ENCODE peak calls at places on chromosome 9, in six cellular contexts. I is aorta; Q is HepG2; K is IMR-90; W is naive thymus-derived CD4-positive, alpha-beta T cell; B is fibroblast of lung. O is an unnamed sample. For H3K36me3 and H3K4me1, the result is how much of the 10 kb centered on the place peaks cover.

GRCh38 chr9:116673375-116673774 is 13.7 kb upstream of the TRIM32 start:
- DNase-seq in I (no peak), Q (no peak), K (no peak), W (no peak), B (peak), O (no peak)

GRCh38 chr9:70091553-70091952 is 47.9 kb downstream of the MAMDC2 start:
- DNase-seq in I (no peak), Q (no peak), K (no peak), W (no peak), B (no peak), O (no peak)

GRCh38 chr9:4126184-4126865 is 173.5 kb downstream of the GLIS3 start:
- DNase-seq in I (no peak), Q (no peak), K (peak), W (no peak), B (peak), O (no peak)

GRCh38 chr9:30713279-30713678 is 1671.2 kb upstream of the ACO1 start:
- DNase-seq in I (no peak), Q (peak), K (no peak), W (no peak), B (no peak), O (no peak)

GRCh38 chr9:37061763-37062162 is 27.7 kb upstream of the PAX5 start:
- DNase-seq in I (no peak), Q (peak), K (peak), W (no peak), B (peak), O (no peak)

GRCh38 chr9:124849801-124850200 is 3.5 kb upstream of the WDR38 start:
- DNase-seq in I (no peak), Q (peak), K (peak), W (no peak), B (peak), O (peak)

GRCh38 chr9:89360465-89360864 is 42.2 kb downstream of the SECISBP2 start:
- DNase-seq in I (no peak), Q (no peak), K (peak), W (no peak), B (peak), O (no peak)

GRCh38 chr9:86525182-86525581 is 171.0 kb upstream of the TUT7 start:
- DNase-seq in I (no peak), Q (no peak), K (no peak), W (no peak), B (no peak), O (no peak)

GRCh38 chr9:95508968-95509850 is 7.6 kb downstream of the PTCH1 start:
- DNase-seq in I (peak), Q (peak), K (peak), W (peak), B (peak), O (peak)

GRCh38 chr9:86987900-86988299 is 40.6 kb upstream of the GAS1 start:
- DNase-seq in I (no peak), Q (no peak), K (no peak), W (no peak), B (no peak), O (no peak)

GRCh38 chr9:111919875-111920274 is 23.3 kb downstream of the UGCG start:
- DNase-seq in I (no peak), Q (no peak), K (no peak), W (no peak), B (no peak), O (no peak)

GRCh38 chr9:35972093-35972492 is 14.1 kb upstream of the OR2S2 start:
- DNase-seq in I (no peak), Q (no peak), K (no peak), W (peak), B (peak), O (no peak)

GRCh38 chr9:131992906-131993657 is 86.6 kb downstream of the MED27 start:
- DNase-seq in I (no peak), Q (no peak), K (peak), W (no peak), B (no peak), O (no peak)

GRCh38 chr9:134661791-134662142 is 20.2 kb downstream of the COL5A1 start:
- DNase-seq in I (peak), Q (no peak), K (peak), W (no peak), B (peak), O (no peak)

GRCh38 chr9:18726546-18726945 is 252.6 kb downstream of the ADAMTSL1 start:
- DNase-seq in I (no peak), Q (no peak), K (peak), W (no peak), B (no peak), O (no peak)

GRCh38 chr9:133604214-133604613 is 5.0 kb downstream of the FAM163B start:
- DNase-seq in I (no peak), Q (peak), K (no peak), W (peak), B (no peak), O (peak)

GRCh38 chr9:98989036-98990000 is 45.6 kb downstream of the COL15A1 start:
- DNase-seq in I (peak), Q (peak), K (peak), W (no peak), B (peak), O (no peak)

GRCh38 chr9:97517331-97518089 is 16.0 kb downstream of the TMOD1 start:
- DNase-seq in I (no peak), Q (no peak), K (no peak), W (no peak), B (no peak), O (no peak)

GRCh38 chr9:2125909-2126308 is 110.8 kb downstream of the SMARCA2 start:
- DNase-seq in I (no peak), Q (no peak), K (peak), W (no peak), B (no peak), O (no peak)

GRCh38 chr9:122546196-122546595 is 6.7 kb upstream of the OR1N2 start:
- DNase-seq in I (no peak), Q (no peak), K (no peak), W (no peak), B (no peak), O (no peak)

GRCh38 chr9:112858005-112858404 is 32.7 kb downstream of the SLC46A2 start:
- DNase-seq in I (peak), Q (no peak), K (no peak), W (no peak), B (no peak), O (no peak)

GRCh38 chr9:6869081-6869948 is 111.5 kb downstream of the KDM4C start:
- DNase-seq in I (no peak), Q (no peak), K (no peak), W (no peak), B (no peak), O (no peak)

DNA sequence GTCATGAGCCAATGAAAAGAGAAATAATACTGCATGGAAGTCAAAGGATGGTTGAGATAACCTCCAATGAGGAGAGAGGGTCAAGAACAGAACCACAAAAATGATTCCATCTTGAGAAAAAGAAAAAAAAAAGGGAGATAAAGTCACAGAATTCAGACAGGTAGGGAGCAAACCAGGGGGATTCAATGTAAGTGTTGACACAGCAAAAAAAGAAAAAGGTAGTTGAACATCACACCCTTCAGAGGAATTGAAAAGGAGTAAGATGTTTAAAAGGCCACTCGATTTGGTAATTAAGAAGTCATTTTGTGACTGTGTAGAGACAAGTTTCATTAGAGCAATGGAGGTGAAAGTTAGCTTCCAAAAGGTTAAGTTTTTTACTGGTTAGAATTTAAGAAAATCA is 79.3 kb downstream of the ERP44 start:
- DNase-seq in I (no peak), Q (no peak), K (no peak), W (no peak), B (no peak), O (no peak)
- H3K36me3 ChIP-seq in I (under half), Q (under half), K (under half), W (under half), B (under half), O (half or more)

GRCh38 chr9:137306546-137307254 is 4.6 kb upstream of the NRARP start:
- DNase-seq in I (peak), Q (no peak), K (no peak), W (no peak), B (no peak), O (peak)
- H3K4me1 ChIP-seq in I (under half), Q (half or more), K (under half), W (under half), B (under half), O (half or more)

DNA sequence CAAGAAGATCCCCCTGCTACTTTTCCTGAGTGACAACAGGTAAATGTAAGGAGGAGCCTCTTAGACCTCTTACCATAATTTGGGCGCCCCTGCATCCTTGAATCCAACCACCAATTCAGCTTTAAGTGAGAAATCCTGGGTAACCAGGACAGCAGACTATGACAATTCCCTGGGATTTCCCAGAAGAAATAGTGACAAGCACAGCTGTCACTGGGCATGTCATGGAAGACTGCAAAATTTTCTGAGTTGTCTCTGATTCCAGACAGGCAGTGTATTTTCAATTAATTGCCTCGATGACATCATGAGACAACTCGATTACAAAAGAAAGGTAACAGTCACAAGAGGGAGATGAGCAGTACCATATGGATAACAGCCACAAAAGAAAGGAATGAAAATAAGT is 256.9 kb downstream of the BNC2 start:
- DNase-seq in I (no peak), Q (no peak), K (no peak), W (no peak), B (no peak), O (no peak)
- H3K36me3 ChIP-seq in I (under half), Q (under half), K (under half), W (under half), B (under half), O (under half)

GRCh38 chr9:14321517-14322125 is 7.7 kb upstream of the NFIB start:
- DNase-seq in I (no peak), Q (no peak), K (no peak), W (no peak), B (peak), O (no peak)

GRCh38 chr9:14320272-14321245 is 6.6 kb upstream of the NFIB start:
- DNase-seq in I (no peak), Q (no peak), K (peak), W (no peak), B (peak), O (no peak)

GRCh38 chr9:14322211-14323082 is 8.5 kb upstream of the NFIB start:
- DNase-seq in I (peak), Q (peak), K (peak), W (peak), B (peak), O (peak)

GRCh38 chr9:14323969-14324366 is 10.0 kb upstream of the NFIB start:
- DNase-seq in I (no peak), Q (no peak), K (no peak), W (no peak), B (no peak), O (no peak)

GRCh38 chr9:14323083-14323968 is 9.4 kb upstream of the NFIB start:
- DNase-seq in I (no peak), Q (no peak), K (no peak), W (no peak), B (no peak), O (no peak)
- H3K4me1 ChIP-seq in I (under half), Q (under half), K (under half), W (under half), B (under half), O (under half)

GRCh38 chr9:114047717-114048116 is 30.4 kb downstream of the AMBP start:
- DNase-seq in I (no peak), Q (peak), K (no peak), W (no peak), B (no peak), O (no peak)
- H3K36me3 ChIP-seq in I (under half), Q (under half), K (under half), W (under half), B (under half), O (under half)

GRCh38 chr9:127539982-127540663 is 72.0 kb upstream of the STXBP1 start:
- DNase-seq in I (no peak), Q (no peak), K (no peak), W (no peak), B (peak), O (no peak)

GRCh38 chr9:127537792-127538191 is 74.3 kb upstream of the STXBP1 start:
- DNase-seq in I (no peak), Q (no peak), K (no peak), W (no peak), B (no peak), O (no peak)

GRCh38 chr9:127539259-127539981 is 72.7 kb upstream of the STXBP1 start:
- DNase-seq in I (no peak), Q (no peak), K (peak), W (no peak), B (peak), O (no peak)

GRCh38 chr9:127540664-127541041 is 71.4 kb upstream of the STXBP1 start:
- DNase-seq in I (no peak), Q (no peak), K (no peak), W (no peak), B (no peak), O (peak)

GRCh38 chr9:127538849-127539258 is 73.2 kb upstream of the STXBP1 start:
- DNase-seq in I (no peak), Q (no peak), K (peak), W (no peak), B (peak), O (no peak)
- H3K4me1 ChIP-seq in I (under half), Q (under half), K (half or more), W (under half), B (half or more), O (half or more)

GRCh38 chr9:130482463-130482862 is 37.7 kb downstream of the ASS1 start:
- DNase-seq in I (no peak), Q (no peak), K (no peak), W (no peak), B (no peak), O (no peak)
- H3K36me3 ChIP-seq in I (under half), Q (under half), K (under half), W (under half), B (under half), O (under half)